ENCODE peak calls at places on chromosomes 13 and 19, in seven cellular contexts. X is NB4; A is A172; L is brain microvascular endothelial cell; I is stimulated activated CD8-positive, alpha-beta memory T cell treated with anti-CD3 and anti-CD28 coated beads, Interleukin-2, amount 100 ng/mL, for 1 hour; O is AG04449; C is WTC11. R is an unnamed sample.

GRCh38 chr13:91533354-91533753 is 134.9 kb downstream of the GPC5 start:
- DNase-seq in X (no peak), A (no peak), L (no peak), I (no peak), O (no peak), C (no peak), R (no peak)

GRCh38 chr13:33146843-33147611 is 130.8 kb downstream of the KL start:
- DNase-seq in X (no peak), A (no peak), L (no peak), I (no peak), O (no peak), C (no peak), R (no peak)

GRCh38 chr19:19154768-19155494 is 15.1 kb downstream of the MEF2B start:
- DNase-seq in X (no peak), A (no peak), L (no peak), I (no peak), O (no peak), C (no peak), R (no peak)

GRCh38 chr13:45878966-45879365 is 27.4 kb upstream of the SIAH3 start:
- DNase-seq in X (no peak), A (no peak), L (no peak), I (no peak), O (no peak), C (no peak), R (no peak)

GRCh38 chr19:18857223-18857622 is 25.5 kb downstream of the UPF1 start:
- DNase-seq in X (no peak), A (no peak), L (no peak), I (no peak), O (no peak), C (no peak), R (no peak)

GRCh38 chr19:33311326-33311682 is 9.0 kb upstream of the CEBPA start:
- DNase-seq in X (no peak), A (no peak), L (no peak), I (no peak), O (no peak), C (peak; percentile 52), R (no peak)

GRCh38 chr13:89796196-89796595 is 1551.3 kb upstream of the MIR17HG start:
- DNase-seq in X (no peak), A (peak; percentile 3), L (no peak), I (no peak), O (no peak), C (no peak), R (no peak)

GRCh38 chr13:67229438-67230242 is 496 bp downstream of the PCDH9 start:
- DNase-seq in X (no peak), A (peak; percentile 1), L (peak; percentile 29), I (no peak), O (peak; percentile 2), C (no peak), R (no peak)

GRCh38 chr19:38513762-38514167 is 80.3 kb downstream of the RYR1 start:
- DNase-seq in X (no peak), A (no peak), L (no peak), I (no peak), O (no peak), C (no peak), R (peak; percentile 8)

GRCh38 chr13:95559100-95559499 is 6.6 kb downstream of the CLDN10 start:
- DNase-seq in X (no peak), A (no peak), L (no peak), I (no peak), O (no peak), C (no peak), R (no peak)

GRCh38 chr13:111007209-111007608 is 92.3 kb upstream of the ANKRD10 start:
- DNase-seq in X (peak; percentile 53), A (peak; percentile 25), L (peak; percentile 16), I (no peak), O (no peak), C (no peak), R (peak; percentile 70)

GRCh38 chr13:40780822-40781401 is 8.5 kb upstream of the SLC25A15 start:
- DNase-seq in X (peak; percentile 86), A (peak; percentile 16), L (peak; percentile 57), I (no peak), O (no peak), C (no peak), R (peak; percentile 64)

GRCh38 chr13:34308725-34309124 is 490.8 kb downstream of the RFC3 start:
- DNase-seq in X (no peak), A (no peak), L (no peak), I (no peak), O (peak; percentile 46), C (no peak), R (no peak)

GRCh38 chr19:34430738-34431625 is 2.8 kb downstream of the UBA2 start:
- DNase-seq in X (peak; percentile 68), A (peak; percentile 55), L (peak; percentile 41), I (no peak), O (no peak), C (peak; percentile 20), R (peak; percentile 72)

GRCh38 chr13:42494157-42494556 is 79.8 kb upstream of the TNFSF11 start:
- DNase-seq in X (no peak), A (no peak), L (no peak), I (no peak), O (no peak), C (no peak), R (no peak)

GRCh38 chr13:106083620-106084350 is 451.7 kb downstream of the EFNB2 start:
- DNase-seq in X (peak; percentile 43), A (peak; percentile 69), L (peak; percentile 60), I (no peak), O (no peak), C (peak; percentile 54), R (peak; percentile 15)

GRCh38 chr19:1351324-1351947 is 32.3 kb upstream of the NDUFS7 start:
- DNase-seq in X (no peak), A (no peak), L (no peak), I (no peak), O (no peak), C (no peak), R (no peak)

R was measured in KBM-7.